ENCODE peak calls at places on chromosomes 6 and 20, in nine cellular contexts. C, W, K, L, M, D, A, E and F are unnamed samples.

GRCh38 chr6:106924699-106925523 is 49.6 kb downstream of the CD24 start:
- DNase-seq in C (no peak), W (no peak), K (no peak), L (no peak), M (no peak), D (peak), A (peak), E (no peak), F (no peak)

GRCh38 chr6:2480267-2480966 is 235.0 kb upstream of the GMDS start:
- DNase-seq in C (no peak), W (no peak), K (peak), L (no peak), M (no peak), D (no peak), A (no peak), E (no peak), F (peak)

GRCh38 chr6:26432622-26433021 is 7.7 kb upstream of the BTN3A3 start:
- DNase-seq in C (no peak), W (peak), K (no peak), L (no peak), M (peak), D (no peak), A (no peak), E (no peak), F (peak)

GRCh38 chr20:57748601-57749130 is 38.9 kb upstream of the PMEPA1 start:
- DNase-seq in C (no peak), W (peak), K (peak), L (peak), M (peak), D (peak), A (peak), E (peak), F (peak)

GRCh38 chr6:54244430-54244829 is 63.8 kb upstream of the TINAG start:
- DNase-seq in C (no peak), W (no peak), K (no peak), L (no peak), M (no peak), D (no peak), A (no peak), E (no peak), F (no peak)

GRCh38 chr20:24692429-24693190 is 223.2 kb downstream of the SYNDIG1 start:
- DNase-seq in C (peak), W (no peak), K (no peak), L (no peak), M (no peak), D (no peak), A (peak), E (no peak), F (no peak)

GRCh38 chr6:167866642-167867041 is 39.9 kb downstream of the AFDN start:
- DNase-seq in C (no peak), W (no peak), K (no peak), L (no peak), M (no peak), D (no peak), A (no peak), E (no peak), F (no peak)

GRCh38 chr6:138973481-138974140 is 14.4 kb downstream of the REPS1 start:
- DNase-seq in C (no peak), W (peak), K (no peak), L (no peak), M (no peak), D (no peak), A (no peak), E (no peak), F (no peak)

GRCh38 chr6:92534109-92534508 is 885.2 kb downstream of the EPHA7 start:
- DNase-seq in C (no peak), W (no peak), K (no peak), L (no peak), M (no peak), D (no peak), A (no peak), E (no peak), F (no peak)

GRCh38 chr6:18039481-18039880 is 52.0 kb upstream of the KIF13A start:
- DNase-seq in C (no peak), W (no peak), K (no peak), L (no peak), M (no peak), D (no peak), A (no peak), E (no peak), F (no peak)

GRCh38 chr6:143146186-143146831 is 85.6 kb downstream of the AIG1 start:
- DNase-seq in C (no peak), W (no peak), K (no peak), L (no peak), M (no peak), D (no peak), A (no peak), E (no peak), F (no peak)

GRCh38 chr6:38499697-38500096 is 140.0 kb downstream of the BTBD9 start:
- DNase-seq in C (no peak), W (no peak), K (no peak), L (no peak), M (no peak), D (no peak), A (no peak), E (no peak), F (no peak)

GRCh38 chr6:89145962-89146747 is at the start of gene PM20D2:
- DNase-seq in C (peak), W (no peak), K (peak), L (peak), M (peak), D (peak), A (peak), E (peak), F (peak)

GRCh38 chr6:41572613-41573012 is 26.4 kb downstream of the FOXP4 start:
- DNase-seq in C (no peak), W (no peak), K (no peak), L (no peak), M (no peak), D (no peak), A (no peak), E (no peak), F (no peak)
- H3K27ac ChIP-seq in C (no peak), W (no peak), K (no peak), L (no peak), M (no peak), D (no peak), A (no peak), E (no peak), F (no peak)

GRCh38 chr20:22583773-22584629 is at the start of gene FOXA2:
- DNase-seq in C (peak), W (no peak), K (no peak), L (no peak), M (no peak), D (peak), A (peak), E (peak), F (no peak)
- H3K4me3 ChIP-seq in C (peak), W (no peak), K (no peak), L (peak), M (peak), D (peak), A (peak), E (peak), F (no peak)

DNA sequence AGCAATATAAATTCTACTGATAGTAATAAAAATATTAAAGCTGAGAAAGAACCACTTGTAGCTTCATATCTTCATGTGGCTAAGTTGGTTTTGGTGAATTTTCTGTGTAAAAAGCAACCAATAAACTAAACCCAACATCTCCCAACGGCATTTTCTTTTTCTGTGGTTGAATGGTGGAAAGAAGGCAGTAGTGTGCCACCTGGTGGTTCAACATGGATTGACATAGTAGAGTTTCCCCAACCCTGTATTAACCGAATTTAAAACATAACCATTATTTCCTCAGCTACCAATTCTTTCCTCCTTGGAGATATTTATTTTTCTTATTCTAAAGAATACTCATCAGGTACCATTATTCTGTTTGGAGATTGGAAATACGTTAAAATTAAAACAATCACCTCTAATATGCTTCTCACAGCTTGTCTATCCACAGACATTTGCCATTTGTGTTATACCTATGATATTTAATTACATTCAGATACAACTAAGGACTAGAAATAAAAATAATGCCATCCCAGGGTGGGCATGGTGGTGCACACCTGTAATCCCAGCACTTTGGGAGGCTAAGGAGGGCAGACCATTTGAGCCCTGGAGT is 117.1 kb upstream of the EEF1E1 start:
- DNase-seq in C (peak), W (peak), K (no peak), L (no peak), M (peak), D (peak), A (peak), E (no peak), F (no peak)
- H3K27ac ChIP-seq in C (no peak), W (no peak), K (no peak), L (no peak), M (no peak), D (no peak), A (no peak), E (no peak), F (no peak)

DNA sequence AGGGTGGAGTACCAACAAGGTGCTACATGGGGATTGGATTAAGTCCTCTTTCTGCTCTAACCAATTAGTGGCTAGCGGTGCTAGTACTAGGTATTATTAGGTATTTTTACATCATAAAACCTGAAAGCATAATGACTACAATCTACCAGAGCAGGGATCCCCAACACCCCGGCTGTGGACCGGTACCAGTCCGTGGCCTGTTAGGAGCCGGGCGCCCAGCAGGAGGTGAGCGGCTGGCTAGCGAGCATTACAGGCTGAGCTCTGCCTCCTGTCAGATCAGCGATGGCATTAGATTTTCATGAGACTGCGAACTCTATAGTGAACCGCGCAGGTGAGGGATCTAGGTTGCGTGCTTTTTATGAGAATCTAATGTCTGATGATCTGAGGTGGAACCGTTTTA is 9.1 kb upstream of the CD40 start:
- DNase-seq in C (no peak), W (no peak), K (no peak), L (no peak), M (no peak), D (no peak), A (no peak), E (no peak), F (no peak)
- H3K4me3 ChIP-seq in C (no peak), W (no peak), K (no peak), L (no peak), M (no peak), D (no peak), A (no peak), E (no peak), F (no peak)

GRCh38 chr20:19783966-19784401 is 25.9 kb downstream of the RIN2 start:
- DNase-seq in C (no peak), W (peak), K (peak), L (no peak), M (no peak), D (no peak), A (no peak), E (no peak), F (peak)
- H3K27ac ChIP-seq in C (no peak), W (peak), K (no peak), L (peak), M (no peak), D (no peak), A (peak), E (peak), F (peak)